ENCODE peak calls at places on chromosomes 11 and 22, in eight cellular contexts. W is T-helper 2 cell, O is heart right ventricle, G is neural crest cell, A is GM12891, Q is EH, B is RWPE1, K is HuH-7. N is an unnamed sample.

GRCh38 chr11:103487113-103487512 is 377.9 kb downstream of the DYNC2H1 start:
- DNase-seq in W (no peak), O (no peak), G (no peak), A (no peak), Q (no peak), B (no peak), K (no peak), N (no peak)

GRCh38 chr11:67056640-67057409 is at the start of gene RHOD:
- DNase-seq in W (no peak), O (no peak), G (peak), A (peak), Q (peak), B (peak), K (peak), N (peak)

GRCh38 chr22:29124777-29125506 is 52.1 kb downstream of the KREMEN1 start:
- DNase-seq in W (no peak), O (no peak), G (no peak), A (no peak), Q (no peak), B (no peak), K (no peak), N (no peak)

GRCh38 chr22:46941958-46942815 is 179.7 kb downstream of the TBC1D22A start:
- DNase-seq in W (no peak), O (peak), G (no peak), A (no peak), Q (peak), B (no peak), K (no peak), N (no peak)

GRCh38 chr11:78645226-78646202 is 70.8 kb upstream of the NARS2 start:
- DNase-seq in W (peak), O (peak), G (peak), A (peak), Q (peak), B (peak), K (peak), N (peak)

GRCh38 chr11:1502168-1502955 is 15.8 kb upstream of the MOB2 start:
- DNase-seq in W (no peak), O (no peak), G (no peak), A (no peak), Q (no peak), B (no peak), K (no peak), N (no peak)

GRCh38 chr22:45007946-45008852 is 1.6 kb downstream of the PHF21B start:
- DNase-seq in W (no peak), O (peak), G (peak), A (no peak), Q (peak), B (no peak), K (peak), N (peak)

GRCh38 chr22:37314315-37315046 is 32.2 kb downstream of the CYTH4 start:
- DNase-seq in W (peak), O (no peak), G (no peak), A (no peak), Q (no peak), B (no peak), K (no peak), N (no peak)

GRCh38 chr11:103656382-103656781 is 380.1 kb upstream of the DDI1 start:
- DNase-seq in W (no peak), O (no peak), G (no peak), A (no peak), Q (no peak), B (no peak), K (no peak), N (no peak)

N was measured in WTC11.